ENCODE peak calls at places on chromosomes 13 and 19, in five cellular contexts. I is upper lobe of right lung, Z is heart right ventricle, J is fibroblast of pulmonary artery, N is AG10803. S is an unnamed sample.
A peak's percentile ranks its signal among the peaks of the same experiment; 100 is the strongest.

GRCh38 chr19:28633223-28634030 is 579.5 kb downstream of the UQCRFS1 start:
- DNase-seq in J (peak; percentile 61), N (peak; percentile 50), I (no peak), Z (no peak), S (no peak)

GRCh38 chr19:42207767-42208259 is 9.7 kb downstream of the DEDD2 start:
- DNase-seq in N (peak; percentile 76), Z (no peak), I (no peak), J (peak; percentile 71), S (no peak)

GRCh38 chr13:27839809-27840467 is 47.7 kb downstream of the GSX1 start:
- DNase-seq in I (no peak), J (no peak), Z (no peak), N (no peak), S (no peak)

GRCh38 chr19:33298146-33298911 is 4.0 kb downstream of the CEBPA start:
- DNase-seq in J (no peak), I (peak; percentile 85), Z (no peak), N (no peak), S (no peak)

GRCh38 chr13:45615501-45616101 is at the start of gene ERICH6B:
- DNase-seq in I (no peak), N (no peak), Z (peak; percentile 20), J (peak; percentile 26), S (no peak)

GRCh38 chr13:40064723-40065122 is 409.3 kb downstream of the COG6 start:
- DNase-seq in N (peak; percentile 91), J (peak; percentile 85), I (no peak), Z (no peak), S (no peak)

GRCh38 chr19:52689804-52690394 is 44.9 kb downstream of the ZNF611 start:
- DNase-seq in I (peak; percentile 73), J (no peak), N (peak; percentile 9), Z (peak; percentile 41), S (no peak)

GRCh38 chr13:65725001-65725400 is 1505.1 kb downstream of the PCDH9 start:
- DNase-seq in J (peak; percentile 39), N (no peak), I (no peak), Z (no peak), S (no peak)

GRCh38 chr19:2503521-2504109 is 27.7 kb downstream of the GADD45B start:
- DNase-seq in J (peak; percentile 60), Z (no peak), I (no peak), N (peak; percentile 88), S (no peak)

GRCh38 chr13:63625869-63626268 is 2210.2 kb upstream of the PCDH20 start:
- DNase-seq in J (peak; percentile 6), Z (no peak), I (no peak), N (no peak), S (no peak)

GRCh38 chr19:8150998-8151397 is 1.6 kb upstream of the FBN3 start:
- DNase-seq in I (no peak), N (no peak), J (no peak), Z (no peak), S (no peak)

GRCh38 chr13:54845351-54845965 is 1816.8 kb downstream of the OLFM4 start:
- DNase-seq in N (no peak), J (no peak), Z (no peak), I (no peak), S (no peak)

GRCh38 chr13:105979586-105979985 is 555.9 kb downstream of the EFNB2 start:
- DNase-seq in I (no peak), J (peak; percentile 14), N (peak; percentile 13), Z (no peak), S (no peak)
- H3K4me3 ChIP-seq in I (no peak overlapping the region), J (no peak overlapping the region), N (no peak overlapping the region), Z (no peak overlapping the region), S (no peak overlapping the region)

DNA sequence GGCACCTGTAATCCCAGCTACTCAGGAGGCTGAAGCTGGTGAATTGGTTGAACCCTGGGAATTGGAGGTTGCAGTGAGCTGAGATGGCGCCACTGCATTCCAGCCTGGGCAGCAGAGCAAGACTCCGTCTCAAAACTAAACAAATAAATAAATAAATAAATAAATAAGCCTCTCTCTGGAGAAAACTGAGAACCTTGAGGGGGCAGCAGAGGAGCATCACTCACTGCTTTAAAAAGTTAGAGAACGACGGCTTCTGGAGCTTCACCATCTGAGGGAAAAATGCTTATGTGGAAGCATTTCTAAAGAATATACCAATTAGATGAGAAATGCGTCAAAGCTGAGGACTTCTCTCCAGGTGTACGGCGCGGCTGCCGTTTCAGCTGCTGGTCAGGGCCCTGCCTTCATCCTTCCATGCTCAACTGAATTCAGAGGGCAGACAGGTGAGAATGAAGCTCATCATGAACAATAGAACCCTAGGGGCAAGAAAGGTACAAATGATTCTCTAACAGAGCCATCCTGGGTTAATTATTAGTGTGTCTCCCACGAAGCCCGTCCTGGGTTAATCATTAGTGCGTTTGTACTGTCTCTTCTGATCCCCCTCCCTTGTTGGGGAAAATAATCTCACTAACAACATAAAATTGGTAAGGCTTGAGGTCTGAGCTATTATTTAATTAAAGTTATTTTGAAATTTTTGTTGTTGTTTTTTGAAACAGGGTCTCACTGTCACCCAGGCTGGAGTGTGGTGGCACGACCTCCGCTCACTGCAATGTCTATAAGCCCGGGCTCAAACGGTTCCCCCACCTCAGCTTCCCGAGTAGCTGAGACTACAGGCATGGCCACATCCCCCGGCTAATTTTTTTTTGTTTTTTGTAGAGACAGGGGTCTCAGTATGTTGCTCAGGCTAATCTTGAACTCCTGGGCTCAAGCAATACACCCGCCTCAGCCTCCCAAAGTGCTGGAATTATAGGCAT is 80.1 kb downstream of the IPO5 start:
- DNase-seq in N (peak; percentile 81), J (peak; percentile 69), Z (no peak), I (no peak), S (no peak)
- TF ChIP-seq CTCF in N (peak; percentile 64), J (peak; percentile 45), Z (peak; percentile 52), I (peak; percentile 38), S (no peak)

DNA sequence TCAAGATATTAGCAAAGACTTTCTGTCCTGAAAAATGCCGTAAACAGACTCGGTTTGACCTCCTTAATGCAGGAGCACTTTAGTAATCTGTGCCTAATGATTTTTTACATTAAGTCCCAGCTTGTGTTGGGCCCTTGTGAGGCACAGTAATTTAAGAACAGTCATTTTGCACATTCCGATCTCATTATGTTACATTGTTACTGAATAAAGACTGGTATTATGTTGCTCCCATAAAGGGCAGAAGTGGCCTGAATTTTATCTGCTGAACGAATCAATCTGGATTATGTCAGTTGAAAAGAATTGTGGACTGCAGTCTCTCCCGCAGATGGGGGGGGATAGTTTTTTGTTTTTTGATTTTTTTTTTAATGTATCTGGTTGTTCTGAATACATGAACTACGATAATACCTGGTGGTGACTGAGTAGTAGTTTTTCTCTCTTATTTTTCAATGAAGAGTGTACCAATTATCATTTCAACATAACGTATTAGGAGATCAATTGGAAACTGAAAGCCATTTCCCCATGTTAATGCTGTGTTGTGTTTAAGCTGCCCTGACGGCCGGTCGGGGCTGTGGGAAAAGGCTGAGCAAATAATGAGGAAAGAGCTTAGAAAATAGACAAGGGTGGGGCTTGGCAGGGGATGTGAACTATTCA is 290.2 kb downstream of the ZNF536 start:
- DNase-seq in I (no peak), Z (no peak), J (no peak), N (peak; percentile 57), S (no peak)
- H3K4me3 ChIP-seq in I (no peak overlapping the region), Z (no peak overlapping the region), J (no peak overlapping the region), N (peak overlapping the region; percentile 43), S (no peak overlapping the region)

GRCh38 chr19:16117594-16118033 is 5.9 kb downstream of the RAB8A start:
- DNase-seq in Z (no peak), I (no peak), N (no peak), J (no peak), S (no peak)
- TF ChIP-seq CTCF in Z (no peak), I (no peak), N (no peak), J (no peak), S (peak; percentile 61)

GRCh38 chr13:110647365-110647737 is 32.0 kb downstream of the NAXD start:
- DNase-seq in I (no peak), Z (no peak), J (no peak), N (no peak), S (no peak)
- H3K4me3 ChIP-seq in I (no peak overlapping the region), Z (no peak overlapping the region), J (no peak overlapping the region), N (no peak overlapping the region), S (no peak overlapping the region)

GRCh38 chr19:18229915-18230314 is 3.7 kb upstream of the PDE4C start:
- DNase-seq in N (no peak), I (no peak), Z (no peak), J (no peak), S (no peak)

GRCh38 chr19:18227781-18228271 is 1.6 kb upstream of the PDE4C start:
- DNase-seq in Z (no peak), I (no peak), J (no peak), N (no peak), S (no peak)

GRCh38 chr19:18231775-18232174 is 5.5 kb upstream of the PDE4C start:
- DNase-seq in Z (no peak), N (no peak), J (no peak), I (no peak), S (no peak)

GRCh38 chr19:18230941-18231734 is 4.9 kb upstream of the PDE4C start:
- DNase-seq in J (no peak), Z (no peak), N (no peak), I (no peak), S (no peak)

DNA sequence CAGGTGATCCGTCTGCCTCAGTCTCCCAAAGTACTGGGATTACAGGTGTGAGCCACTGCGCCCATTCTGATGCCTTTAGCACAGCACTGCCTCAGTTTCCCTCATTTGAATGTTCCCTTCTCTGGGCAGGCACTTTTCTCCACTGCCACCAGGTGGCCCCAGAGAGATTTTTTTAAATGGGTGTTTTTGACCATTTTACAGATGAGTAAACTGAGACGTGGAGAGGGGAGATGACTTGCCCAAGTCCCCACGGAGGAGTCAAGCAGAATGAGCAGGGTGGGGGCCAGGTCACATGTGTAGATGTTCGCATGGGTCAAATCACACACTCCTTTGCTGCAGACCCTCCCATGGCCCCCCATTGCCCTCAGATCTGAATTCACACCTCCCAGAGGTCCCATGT is 3.2 kb upstream of the PDE4C start:
- DNase-seq in J (no peak), Z (no peak), I (no peak), N (no peak), S (no peak)
- TF ChIP-seq CTCF in J (peak; percentile 47), Z (peak; percentile 36), I (peak; percentile 45), N (peak; percentile 29), S (peak; percentile 60)

GRCh38 chr19:35643255-35644205 is 2.0 kb downstream of the ETV2 start:
- DNase-seq in J (peak; percentile 79), I (peak; percentile 93), N (peak; percentile 73), Z (peak; percentile 82), S (peak; percentile 64)

GRCh38 chr19:35642798-35643254 is 1.3 kb downstream of the ETV2 start:
- DNase-seq in Z (no peak), N (no peak), J (no peak), I (no peak), S (no peak)

GRCh38 chr19:35644206-35644986 is 2.9 kb downstream of the ETV2 start:
- DNase-seq in N (peak; percentile 88), J (peak; percentile 94), I (peak; percentile 98), Z (peak; percentile 95), S (peak; percentile 93)

GRCh38 chr19:35645680-35646511 is 2.2 kb upstream of the COX6B1 start:
- DNase-seq in I (no peak), Z (no peak), N (no peak), J (no peak), S (no peak)

DNA sequence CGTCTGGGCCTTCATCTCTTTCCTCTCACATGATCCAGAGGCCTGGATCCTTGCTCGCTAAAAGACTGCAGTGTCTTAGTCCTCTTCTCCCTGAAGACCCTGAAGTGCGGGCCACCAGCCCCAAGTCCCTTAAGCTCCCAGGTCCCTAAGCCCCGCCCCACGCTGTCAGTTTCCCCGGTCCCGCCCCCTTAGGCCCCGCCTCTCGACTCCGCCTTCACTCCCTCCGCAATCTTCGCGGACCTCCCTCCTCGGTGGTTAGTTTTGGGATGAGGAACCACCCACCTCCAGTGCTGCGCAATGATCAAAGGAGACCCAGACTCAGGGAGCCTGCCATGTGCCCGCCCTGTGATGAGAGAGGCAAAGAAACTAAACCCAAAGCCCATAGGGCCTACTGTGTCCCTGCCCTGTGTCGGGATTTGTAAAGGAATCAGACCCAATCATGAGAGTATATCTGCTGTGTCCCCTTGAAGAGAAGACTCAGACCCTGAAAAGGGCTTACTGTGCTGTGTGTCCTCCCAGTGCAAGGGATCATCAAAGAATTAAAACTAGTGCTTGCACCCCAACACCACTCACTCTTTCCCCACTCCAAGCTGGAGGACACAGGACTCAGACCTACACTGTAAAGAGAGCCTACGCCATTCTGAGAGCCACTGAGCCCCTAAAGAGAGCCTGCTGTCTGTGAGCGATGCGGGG is 3.0 kb upstream of the COX6B1 start:
- DNase-seq in I (peak; percentile 91), N (peak; percentile 40), Z (peak; percentile 90), J (peak; percentile 49), S (no peak)
- H3K4me3 ChIP-seq in I (peak overlapping the region; percentile 79), N (peak overlapping the region; percentile 67), Z (peak overlapping the region; percentile 80), J (peak overlapping the region; percentile 60), S (peak overlapping the region; percentile 52)